ENCODE peak calls at places on chromosomes 11 and 22, in ten cellular contexts. E is stomach, Y is HFF-Myc, T is AG04450, I is H9, P is PC-3, R is fibroblast of lung, Z is brain microvascular endothelial cell, B is fibroblast of the aortic adventitia, S is B cell. U is an unnamed sample.

GRCh38 chr11:72294566-72295395 is 50.8 kb upstream of the PHOX2A start:
- DNase-seq in E (no peak), Y (no peak), T (no peak), I (no peak), P (no peak), R (no peak), Z (no peak), B (no peak), S (no peak), U (no peak)

GRCh38 chr11:86116996-86117705 is 48.3 kb upstream of the PICALM start:
- DNase-seq in E (no peak), Y (no peak), T (no peak), I (no peak), P (peak), R (peak), Z (peak), B (peak), S (no peak), U (no peak)

GRCh38 chr22:19760652-19761002 is at the start of gene TBX1:
- DNase-seq in E (no peak), Y (no peak), T (no peak), I (no peak), P (peak), R (no peak), Z (no peak), B (no peak), S (no peak), U (no peak)

GRCh38 chr11:18844753-18845367 is 53.3 kb upstream of the PTPN5 start:
- DNase-seq in E (no peak), Y (peak), T (no peak), I (peak), P (peak), R (peak), Z (peak), B (peak), S (no peak), U (peak)

GRCh38 chr22:18024276-18024939 is at the start of gene MICAL3:
- DNase-seq in E (peak), Y (no peak), T (no peak), I (peak), P (peak), R (peak), Z (no peak), B (peak), S (peak), U (peak)

GRCh38 chr11:76783901-76784813 is 1.0 kb downstream of the TSKU start:
- DNase-seq in E (peak), Y (no peak), T (no peak), I (peak), P (peak), R (peak), Z (peak), B (peak), S (peak), U (no peak)

GRCh38 chr11:64969209-64969608 is 2.7 kb downstream of the MAJIN start:
- DNase-seq in E (no peak), Y (peak), T (peak), I (no peak), P (peak), R (peak), Z (peak), B (peak), S (no peak), U (no peak)

GRCh38 chr11:127017482-127017881 is 16.9 kb upstream of the KIRREL3 start:
- DNase-seq in E (no peak), Y (peak), T (peak), I (peak), P (peak), R (peak), Z (peak), B (peak), S (no peak), U (no peak)

GRCh38 chr22:30182365-30182764 is 64.2 kb downstream of the LIF start:
- DNase-seq in E (no peak), Y (no peak), T (no peak), I (no peak), P (no peak), R (peak), Z (no peak), B (no peak), S (no peak), U (no peak)

GRCh38 chr11:64933935-64934693 is 1.6 kb downstream of the GPHA2 start:
- DNase-seq in E (no peak), Y (no peak), T (no peak), I (no peak), P (no peak), R (no peak), Z (no peak), B (no peak), S (no peak), U (no peak)

GRCh38 chr11:12723410-12724297 is 49.4 kb downstream of the TEAD1 start:
- DNase-seq in E (peak), Y (peak), T (no peak), I (no peak), P (peak), R (peak), Z (peak), B (peak), S (no peak), U (no peak)

GRCh38 chr11:116188350-116188749 is 584.4 kb downstream of the BUD13 start:
- DNase-seq in E (no peak), Y (no peak), T (no peak), I (no peak), P (no peak), R (no peak), Z (no peak), B (no peak), S (no peak), U (no peak)

GRCh38 chr11:69516526-69516925 is 35.1 kb downstream of the LINC01488 start:
- DNase-seq in E (no peak), Y (no peak), T (no peak), I (no peak), P (no peak), R (peak), Z (no peak), B (no peak), S (no peak), U (no peak)

GRCh38 chr11:64165482-64165841 is 451 bp downstream of the MACROD1 start:
- DNase-seq in E (no peak), Y (no peak), T (no peak), I (no peak), P (peak), R (no peak), Z (no peak), B (no peak), S (peak), U (no peak)

GRCh38 chr11:117700551-117700950 is 96.5 kb downstream of the DSCAML1 start:
- DNase-seq in E (no peak), Y (no peak), T (no peak), I (no peak), P (no peak), R (no peak), Z (no peak), B (no peak), S (no peak), U (no peak)

GRCh38 chr11:46696212-46696558 is 4.2 kb downstream of the ARHGAP1 start:
- DNase-seq in E (no peak), Y (no peak), T (no peak), I (no peak), P (no peak), R (no peak), Z (no peak), B (no peak), S (no peak), U (no peak)

GRCh38 chr11:17544181-17544622 is at the start of gene USH1C:
- DNase-seq in E (peak), Y (no peak), T (no peak), I (peak), P (no peak), R (no peak), Z (no peak), B (no peak), S (no peak), U (no peak)

DNA sequence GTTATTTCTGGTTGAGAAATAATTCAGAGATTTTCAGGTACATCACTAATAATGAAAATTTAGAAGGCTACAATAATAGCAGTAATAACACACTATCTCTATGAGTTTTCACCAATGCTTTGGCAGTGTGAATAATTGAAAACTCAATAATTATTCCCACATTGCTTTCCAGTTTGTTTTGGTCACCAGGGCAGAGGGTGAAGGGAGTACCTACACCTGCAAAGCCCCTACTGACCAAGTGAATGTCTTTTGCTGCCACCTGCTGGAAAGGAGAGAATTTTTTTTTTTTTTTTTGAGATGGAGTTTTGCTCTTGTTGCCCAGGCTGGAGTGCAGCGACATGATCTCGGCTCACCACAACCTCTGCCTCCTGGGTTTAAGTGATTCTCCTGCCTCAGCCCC is 3.2 kb downstream of the NELL1 start:
- DNase-seq in E (no peak), Y (no peak), T (no peak), I (no peak), P (peak), R (no peak), Z (no peak), B (peak), S (no peak), U (no peak)
- TF ChIP-seq CTCF in E (no peak), Y (peak), T (peak), I (peak), P (peak), R (peak), Z (peak), B (peak), S (no peak), U (peak)

GRCh38 chr11:26551186-26551801 is 20.8 kb downstream of the MUC15 start:
- DNase-seq in E (no peak), Y (peak), T (no peak), I (no peak), P (peak), R (peak), Z (no peak), B (peak), S (no peak), U (no peak)
- TF ChIP-seq CTCF in E (no peak), Y (peak), T (peak), I (peak), P (peak), R (peak), Z (peak), B (peak), S (no peak), U (no peak)

GRCh38 chr11:121123670-121124069 is 22.6 kb downstream of the TECTA start:
- DNase-seq in E (no peak), Y (no peak), T (no peak), I (no peak), P (no peak), R (no peak), Z (no peak), B (no peak), S (no peak), U (no peak)

GRCh38 chr11:121122328-121122727 is 21.3 kb downstream of the TECTA start:
- DNase-seq in E (no peak), Y (no peak), T (no peak), I (no peak), P (no peak), R (no peak), Z (no peak), B (no peak), S (no peak), U (no peak)

GRCh38 chr11:121117753-121118152 is 16.7 kb downstream of the TECTA start:
- DNase-seq in E (no peak), Y (no peak), T (no peak), I (no peak), P (peak), R (no peak), Z (no peak), B (no peak), S (no peak), U (no peak)

GRCh38 chr11:121113611-121114010 is 12.6 kb downstream of the TECTA start:
- DNase-seq in E (no peak), Y (no peak), T (no peak), I (no peak), P (no peak), R (no peak), Z (no peak), B (no peak), S (no peak), U (no peak)

GRCh38 chr11:121119444-121119843 is 18.4 kb downstream of the TECTA start:
- DNase-seq in E (no peak), Y (no peak), T (no peak), I (no peak), P (peak), R (no peak), Z (no peak), B (no peak), S (no peak), U (no peak)
- TF ChIP-seq CTCF in E (no peak), Y (no peak), T (no peak), I (peak), P (peak), R (no peak), Z (no peak), B (no peak), S (no peak), U (no peak)

DNA sequence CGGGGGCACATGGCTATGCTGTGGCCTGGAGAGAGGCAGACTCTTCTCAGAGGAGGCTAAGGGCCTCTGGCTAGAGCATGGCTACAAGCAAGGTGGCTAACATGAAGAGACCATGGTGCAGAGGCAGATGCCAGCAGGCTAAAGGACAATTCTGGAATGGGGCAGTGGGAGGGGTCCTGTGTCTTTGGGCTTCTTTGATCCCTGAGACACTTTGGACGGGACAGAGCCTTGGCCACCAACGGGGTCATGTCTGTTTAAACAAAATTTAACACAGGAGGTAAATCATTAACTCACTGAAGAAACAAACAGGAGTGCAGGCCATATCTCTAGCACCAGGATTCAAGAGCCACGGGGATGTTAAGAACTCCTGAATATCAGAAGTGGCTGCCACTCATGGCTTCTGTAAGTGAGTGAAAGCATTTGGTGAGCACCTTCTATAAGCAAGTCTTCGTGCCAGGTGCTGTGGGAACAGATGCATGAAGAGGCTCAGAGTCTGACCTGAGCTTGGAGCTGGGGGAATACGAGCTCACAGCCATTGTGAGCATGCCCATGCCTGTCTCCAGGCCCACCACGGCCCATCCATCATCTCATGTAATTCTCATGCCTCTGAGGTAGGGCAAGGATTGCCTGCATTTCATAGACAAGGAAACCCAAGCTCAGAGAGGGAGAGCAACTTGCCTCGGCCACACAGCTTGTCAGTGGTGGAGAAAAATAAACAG is 18.3 kb upstream of the ZNRF3 start:
- DNase-seq in E (no peak), Y (no peak), T (no peak), I (no peak), P (no peak), R (no peak), Z (no peak), B (no peak), S (no peak), U (no peak)
- TF ChIP-seq CTCF in E (no peak), Y (no peak), T (no peak), I (no peak), P (no peak), R (no peak), Z (no peak), B (no peak), S (no peak), U (no peak)

DNA sequence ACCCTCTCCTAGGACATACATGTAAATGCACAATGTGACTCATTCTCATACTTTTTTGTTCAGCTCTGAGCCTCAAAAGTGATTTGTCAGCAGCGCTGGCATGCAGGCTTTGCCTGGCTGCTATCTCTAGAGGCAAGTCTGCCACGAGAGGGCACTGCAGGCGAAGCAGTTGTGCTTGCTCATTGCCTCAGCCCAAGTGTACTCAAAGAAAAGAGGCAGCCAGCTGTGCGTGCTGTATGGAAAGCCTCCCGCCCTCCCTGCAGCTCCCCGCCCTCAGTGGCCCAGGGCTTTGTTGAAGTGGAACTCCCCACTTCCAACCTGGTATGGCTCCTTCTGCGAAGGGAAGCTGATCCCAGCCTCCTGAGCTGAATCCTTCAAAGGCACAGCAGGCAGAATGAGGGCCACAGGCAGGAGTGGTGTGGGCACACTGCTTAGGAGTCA is 16.3 kb downstream of the SDHAF2 start:
- DNase-seq in E (peak), Y (peak), T (peak), I (peak), P (peak), R (peak), Z (peak), B (peak), S (peak), U (peak)
- TF ChIP-seq CTCF in E (peak), Y (peak), T (peak), I (peak), P (peak), R (peak), Z (peak), B (peak), S (peak), U (peak)

GRCh38 chr11:133966924-133967598 is 10.3 kb upstream of the IGSF9B start:
- DNase-seq in E (peak), Y (no peak), T (no peak), I (peak), P (no peak), R (no peak), Z (no peak), B (no peak), S (no peak), U (peak)
- TF ChIP-seq CTCF in E (peak), Y (peak), T (peak), I (peak), P (no peak), R (peak), Z (peak), B (peak), S (no peak), U (peak)

DNA sequence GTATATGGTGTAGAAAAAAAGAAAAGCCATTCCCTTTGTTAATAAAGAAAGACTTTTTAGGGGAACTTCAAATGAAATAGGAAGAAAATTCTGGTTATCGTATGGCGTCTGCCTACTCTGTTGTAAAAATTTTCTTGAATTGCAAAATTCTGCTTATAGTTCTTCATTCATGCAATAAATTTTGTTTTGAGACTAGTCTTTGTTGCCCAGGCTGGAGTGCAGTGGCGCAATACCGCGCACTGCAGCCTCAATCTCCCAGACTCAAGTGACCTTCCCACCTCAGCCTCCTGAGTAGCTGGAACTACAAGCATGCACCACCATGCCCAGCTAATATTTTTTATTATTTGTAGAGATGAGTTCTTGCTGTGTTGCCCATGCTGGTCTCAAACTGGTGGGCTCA is 5.8 kb downstream of the DDIAS start:
- DNase-seq in E (no peak), Y (no peak), T (no peak), I (no peak), P (no peak), R (no peak), Z (no peak), B (no peak), S (no peak), U (no peak)
- TF ChIP-seq CTCF in E (no peak), Y (no peak), T (no peak), I (no peak), P (no peak), R (no peak), Z (no peak), B (no peak), S (no peak), U (no peak)

GRCh38 chr11:66477256-66478201 is 2.7 kb upstream of the DPP3 start:
- DNase-seq in E (no peak), Y (no peak), T (no peak), I (no peak), P (no peak), R (no peak), Z (no peak), B (no peak), S (peak), U (no peak)

GRCh38 chr11:66476841-66477251 is 3.4 kb upstream of the DPP3 start:
- DNase-seq in E (no peak), Y (no peak), T (no peak), I (no peak), P (no peak), R (no peak), Z (no peak), B (no peak), S (peak), U (no peak)

GRCh38 chr11:66479741-66480115 is 506 bp upstream of the DPP3 start:
- DNase-seq in E (no peak), Y (no peak), T (peak), I (no peak), P (no peak), R (no peak), Z (no peak), B (no peak), S (no peak), U (no peak)

GRCh38 chr11:66480116-66480938 is at the start of gene DPP3:
- DNase-seq in E (peak), Y (peak), T (peak), I (peak), P (peak), R (peak), Z (peak), B (peak), S (peak), U (peak)

GRCh38 chr11:66478823-66479740 is 1.2 kb upstream of the DPP3 start:
- DNase-seq in E (peak), Y (no peak), T (no peak), I (no peak), P (peak), R (peak), Z (peak), B (peak), S (peak), U (peak)
- TF ChIP-seq CTCF in E (peak), Y (peak), T (peak), I (peak), P (peak), R (peak), Z (peak), B (peak), S (peak), U (peak)

GRCh38 chr11:107858217-107859070 is at the start of gene SLC35F2:
- DNase-seq in E (peak), Y (no peak), T (no peak), I (peak), P (peak), R (peak), Z (peak), B (peak), S (peak), U (peak)
- TF ChIP-seq CTCF in E (no peak), Y (no peak), T (peak), I (peak), P (peak), R (no peak), Z (no peak), B (no peak), S (peak), U (no peak)

U was measured in GM10248.